ENCODE peak calls at places on chromosomes 12 and 14, in six cellular contexts. G is H1, V is uterus, T is Peyer's patch, M is HepG2, U is NB4. X is an unnamed sample.

GRCh38 chr14:69670093-69670492 is 58.7 kb downstream of the SUSD6 start:
- DNase-seq in U (no peak), G (no peak), V (no peak), T (no peak), M (no peak), X (no peak)

GRCh38 chr14:32077081-32078029 is at the start of gene ARHGAP5:
- DNase-seq in T (peak; percentile 73), M (peak; percentile 58), U (peak; percentile 37), V (peak; percentile 51), G (peak; percentile 83), X (peak; percentile 88)

GRCh38 chr14:22829661-22830328 is at the start of gene MRPL52:
- DNase-seq in V (peak; percentile 90), U (peak; percentile 93), G (peak; percentile 80), T (peak; percentile 89), M (peak; percentile 97), X (peak; percentile 93)

GRCh38 chr12:3133410-3133793 is 56.2 kb downstream of the TSPAN9 start:
- DNase-seq in T (no peak), U (no peak), V (peak; percentile 66), M (no peak), G (no peak), X (no peak)

GRCh38 chr14:81157431-81157830 is 63.3 kb downstream of the GTF2A1 start:
- DNase-seq in V (no peak), T (no peak), U (peak; percentile 40), M (no peak), G (no peak), X (no peak)

GRCh38 chr12:49553512-49554088 is 14.3 kb downstream of the MCRS1 start:
- DNase-seq in V (no peak), U (peak; percentile 50), G (no peak), T (no peak), M (peak; percentile 58), X (no peak)

GRCh38 chr14:102927878-102928411 is 5.5 kb downstream of the AMN start:
- DNase-seq in V (no peak), T (no peak), M (no peak), U (peak; percentile 85), G (no peak), X (no peak)

GRCh38 chr14:35342160-35343010 is 50.2 kb downstream of the PSMA6 start:
- DNase-seq in U (no peak), G (no peak), M (no peak), V (peak; percentile 60), T (no peak), X (no peak)

GRCh38 chr12:9741726-9742125 is 8.8 kb upstream of the CLECL1 start:
- DNase-seq in G (no peak), V (no peak), T (peak; percentile 85), M (no peak), U (peak; percentile 49), X (no peak)

GRCh38 chr14:35332517-35333346 is 40.5 kb downstream of the PSMA6 start:
- DNase-seq in U (peak; percentile 68), T (no peak), V (no peak), M (no peak), G (peak; percentile 45), X (no peak)

GRCh38 chr12:133105620-133106019 is 24.5 kb downstream of the ZNF891 start:
- DNase-seq in G (no peak), M (no peak), V (no peak), U (peak; percentile 12), T (no peak), X (no peak)

GRCh38 chr12:3810540-3810939 is 57.6 kb upstream of the CRACR2A start:
- DNase-seq in V (no peak), T (no peak), U (no peak), G (no peak), M (no peak), X (no peak)

GRCh38 chr12:78490841-78491240 is 373.7 kb upstream of the SYT1 start:
- DNase-seq in M (no peak), G (no peak), V (no peak), T (no peak), U (no peak), X (no peak)

GRCh38 chr14:99603471-99603933 is 505 bp downstream of the CCDC85C start:
- DNase-seq in T (no peak), G (peak; percentile 71), V (no peak), U (peak; percentile 66), M (no peak), X (no peak)

GRCh38 chr14:93959239-93960107 is 16.9 kb downstream of the ASB2 start:
- DNase-seq in G (no peak), V (peak; percentile 42), T (peak; percentile 91), U (peak; percentile 93), M (peak; percentile 98), X (no peak)

GRCh38 chr12:27592548-27592947 is 68.5 kb downstream of the PPFIBP1 start:
- DNase-seq in T (no peak), U (no peak), V (peak; percentile 62), M (no peak), G (no peak), X (peak; percentile 62)

GRCh38 chr12:21950649-21951048 is 9.4 kb upstream of the ABCC9 start:
- DNase-seq in M (no peak), G (no peak), T (no peak), V (no peak), U (no peak), X (no peak)

GRCh38 chr12:115341442-115341841 is 657.5 kb upstream of the TBX3 start:
- DNase-seq in U (no peak), T (peak; percentile 24), G (no peak), M (no peak), V (peak; percentile 93), X (peak; percentile 94)

GRCh38 chr12:107776171-107776570 is 1.7 kb downstream of the ASCL4 start:
- DNase-seq in U (no peak), G (no peak), T (no peak), V (no peak), M (no peak), X (no peak)

GRCh38 chr14:80787876-80788275 is 153.7 kb downstream of the CEP128 start:
- DNase-seq in G (no peak), V (no peak), M (no peak), T (no peak), U (no peak), X (no peak)

GRCh38 chr12:57729321-57729844 is 9.2 kb downstream of the AGAP2 start:
- DNase-seq in T (no peak), V (peak; percentile 6), M (no peak), U (no peak), G (no peak), X (no peak)

GRCh38 chr12:57731411-57732080 is 7.0 kb downstream of the AGAP2 start:
- DNase-seq in T (no peak), M (no peak), G (no peak), V (no peak), U (no peak), X (no peak)

GRCh38 chr12:57732270-57732669 is 6.3 kb downstream of the AGAP2 start:
- DNase-seq in T (no peak), M (no peak), V (no peak), G (no peak), U (no peak), X (no peak)

GRCh38 chr12:57732726-57733593 is 5.6 kb downstream of the AGAP2 start:
- DNase-seq in G (no peak), U (no peak), T (no peak), M (no peak), V (no peak), X (no peak)

GRCh38 chr12:57730336-57731067 is 8.0 kb downstream of the AGAP2 start:
- DNase-seq in T (no peak), G (no peak), M (no peak), V (no peak), U (no peak), X (no peak)
- TF ChIP-seq CTCF in T (no peak), G (no peak), M (no peak), V (no peak), U (no peak), X (no peak)

GRCh38 chr12:64221656-64222010 is 463 bp downstream of the KICS2 start:
- DNase-seq in U (peak; percentile 72), V (peak; percentile 84), M (peak; percentile 82), T (peak; percentile 86), G (peak; percentile 91), X (peak; percentile 93)

GRCh38 chr12:64218597-64218996 is 3.5 kb downstream of the KICS2 start:
- DNase-seq in T (no peak), V (no peak), U (no peak), G (no peak), M (no peak), X (no peak)

GRCh38 chr12:64222011-64222765 is at the start of gene KICS2:
- DNase-seq in V (peak; percentile 91), T (peak; percentile 91), M (peak; percentile 82), U (peak; percentile 95), G (peak; percentile 92), X (peak; percentile 96)

GRCh38 chr12:64219135-64219534 is 3.0 kb downstream of the KICS2 start:
- DNase-seq in G (no peak), V (no peak), M (no peak), U (no peak), T (no peak), X (no peak)

GRCh38 chr12:64220046-64220445 is 2.0 kb downstream of the KICS2 start:
- DNase-seq in G (no peak), M (no peak), U (no peak), T (no peak), V (no peak), X (no peak)
- TF ChIP-seq POLR2A in G (no peak), M (no peak), U (no peak), T (no peak), V (no peak), X (no peak)

GRCh38 chr14:105090493-105091334 is 25.5 kb upstream of the GPR132 start:
- DNase-seq in U (peak; percentile 81), G (peak; percentile 98), V (peak; percentile 75), T (peak; percentile 85), M (peak; percentile 79), X (peak; percentile 93)
- TF ChIP-seq CTCF in U (peak; percentile 89), G (peak; percentile 95), V (peak; percentile 92), T (peak; percentile 98), M (peak; percentile 97), X (peak; percentile 85)

GRCh38 chr12:109914461-109914860 is 14.4 kb downstream of the TCHP start:
- DNase-seq in M (no peak), G (no peak), U (no peak), V (no peak), T (no peak), X (no peak)
- TF ChIP-seq POLR2A in M (no peak), G (no peak), U (no peak), V (no peak), T (no peak), X (no peak)

X was measured in suprapubic skin.